ENCODE peak calls at places on chromosomes 7 and 10, in nine cellular contexts. One of them, this sample, is unnamed.

GRCh38 chr10:75623310-75623940 is 192.0 kb downstream of the LRMDA start:
- DNase-seq in A673: no peak
- DNase-seq in mucosa of descending colon: no peak
- DNase-seq in fibroblast of villous mesenchyme: no peak
- DNase-seq in tibial artery: no peak
- DNase-seq in hepatocyte: no peak
- DNase-seq in foreskin fibroblast: no peak
- DNase-seq in BJ: no peak
- DNase-seq in neural progenitor cell: peak
- DNase-seq in this sample: no peak

GRCh38 chr10:131419797-131420196 is 108.3 kb upstream of the TCERG1L start:
- DNase-seq in A673: no peak
- DNase-seq in mucosa of descending colon: no peak
- DNase-seq in fibroblast of villous mesenchyme: no peak
- DNase-seq in tibial artery: no peak
- DNase-seq in hepatocyte: no peak
- DNase-seq in foreskin fibroblast: no peak
- DNase-seq in BJ: no peak
- DNase-seq in neural progenitor cell: no peak
- DNase-seq in this sample: no peak

GRCh38 chr7:112056409-112056808 is 149.8 kb downstream of the DOCK4 start:
- DNase-seq in A673: peak
- DNase-seq in mucosa of descending colon: no peak
- DNase-seq in fibroblast of villous mesenchyme: peak
- DNase-seq in tibial artery: no peak
- DNase-seq in hepatocyte: peak
- DNase-seq in foreskin fibroblast: peak
- DNase-seq in BJ: no peak
- DNase-seq in neural progenitor cell: peak
- DNase-seq in this sample: no peak

GRCh38 chr10:59779656-59780521 is 26.6 kb upstream of the MRLN start:
- DNase-seq in A673: no peak
- DNase-seq in mucosa of descending colon: no peak
- DNase-seq in fibroblast of villous mesenchyme: no peak
- DNase-seq in tibial artery: no peak
- DNase-seq in hepatocyte: peak
- DNase-seq in foreskin fibroblast: no peak
- DNase-seq in BJ: no peak
- DNase-seq in neural progenitor cell: no peak
- DNase-seq in this sample: peak

GRCh38 chr10:108787932-108788331 is 1135.4 kb downstream of the XPNPEP1 start:
- DNase-seq in A673: no peak
- DNase-seq in mucosa of descending colon: no peak
- DNase-seq in fibroblast of villous mesenchyme: no peak
- DNase-seq in tibial artery: no peak
- DNase-seq in hepatocyte: no peak
- DNase-seq in foreskin fibroblast: peak
- DNase-seq in BJ: no peak
- DNase-seq in neural progenitor cell: no peak
- DNase-seq in this sample: no peak

GRCh38 chr10:4241724-4242345 is 456.8 kb upstream of the KLF6 start:
- DNase-seq in A673: peak
- DNase-seq in mucosa of descending colon: no peak
- DNase-seq in fibroblast of villous mesenchyme: peak
- DNase-seq in tibial artery: no peak
- DNase-seq in hepatocyte: peak
- DNase-seq in foreskin fibroblast: peak
- DNase-seq in BJ: peak
- DNase-seq in neural progenitor cell: peak
- DNase-seq in this sample: peak

GRCh38 chr10:45644527-45644926 is 28.0 kb downstream of the ZFAND4 start:
- DNase-seq in A673: no peak
- DNase-seq in mucosa of descending colon: no peak
- DNase-seq in fibroblast of villous mesenchyme: no peak
- DNase-seq in tibial artery: no peak
- DNase-seq in hepatocyte: no peak
- DNase-seq in foreskin fibroblast: no peak
- DNase-seq in BJ: no peak
- DNase-seq in neural progenitor cell: no peak
- DNase-seq in this sample: no peak

GRCh38 chr10:4131407-4132215 is 346.6 kb upstream of the KLF6 start:
- DNase-seq in A673: peak
- DNase-seq in mucosa of descending colon: no peak
- DNase-seq in fibroblast of villous mesenchyme: peak
- DNase-seq in tibial artery: no peak
- DNase-seq in hepatocyte: peak
- DNase-seq in foreskin fibroblast: peak
- DNase-seq in BJ: peak
- DNase-seq in neural progenitor cell: no peak
- DNase-seq in this sample: peak

GRCh38 chr7:99171731-99172130 is 27.8 kb upstream of the SMURF1 start:
- DNase-seq in A673: no peak
- DNase-seq in mucosa of descending colon: no peak
- DNase-seq in fibroblast of villous mesenchyme: no peak
- DNase-seq in tibial artery: no peak
- DNase-seq in hepatocyte: no peak
- DNase-seq in foreskin fibroblast: peak
- DNase-seq in BJ: no peak
- DNase-seq in neural progenitor cell: no peak
- DNase-seq in this sample: no peak

GRCh38 chr7:17534348-17534747 is 235.9 kb downstream of the AHR start:
- DNase-seq in A673: no peak
- DNase-seq in mucosa of descending colon: no peak
- DNase-seq in fibroblast of villous mesenchyme: no peak
- DNase-seq in tibial artery: no peak
- DNase-seq in hepatocyte: no peak
- DNase-seq in foreskin fibroblast: no peak
- DNase-seq in BJ: no peak
- DNase-seq in neural progenitor cell: no peak
- DNase-seq in this sample: no peak

GRCh38 chr10:6401562-6402348 is 178.3 kb downstream of the PRKCQ start:
- DNase-seq in A673: peak
- DNase-seq in mucosa of descending colon: peak
- DNase-seq in fibroblast of villous mesenchyme: peak
- DNase-seq in tibial artery: peak
- DNase-seq in hepatocyte: peak
- DNase-seq in foreskin fibroblast: peak
- DNase-seq in BJ: peak
- DNase-seq in neural progenitor cell: peak
- DNase-seq in this sample: peak

GRCh38 chr10:30093303-30093967 is 34.0 kb upstream of the JCAD start:
- DNase-seq in A673: peak
- DNase-seq in mucosa of descending colon: no peak
- DNase-seq in fibroblast of villous mesenchyme: no peak
- DNase-seq in tibial artery: no peak
- DNase-seq in hepatocyte: peak
- DNase-seq in foreskin fibroblast: no peak
- DNase-seq in BJ: no peak
- DNase-seq in neural progenitor cell: peak
- DNase-seq in this sample: no peak

DNA sequence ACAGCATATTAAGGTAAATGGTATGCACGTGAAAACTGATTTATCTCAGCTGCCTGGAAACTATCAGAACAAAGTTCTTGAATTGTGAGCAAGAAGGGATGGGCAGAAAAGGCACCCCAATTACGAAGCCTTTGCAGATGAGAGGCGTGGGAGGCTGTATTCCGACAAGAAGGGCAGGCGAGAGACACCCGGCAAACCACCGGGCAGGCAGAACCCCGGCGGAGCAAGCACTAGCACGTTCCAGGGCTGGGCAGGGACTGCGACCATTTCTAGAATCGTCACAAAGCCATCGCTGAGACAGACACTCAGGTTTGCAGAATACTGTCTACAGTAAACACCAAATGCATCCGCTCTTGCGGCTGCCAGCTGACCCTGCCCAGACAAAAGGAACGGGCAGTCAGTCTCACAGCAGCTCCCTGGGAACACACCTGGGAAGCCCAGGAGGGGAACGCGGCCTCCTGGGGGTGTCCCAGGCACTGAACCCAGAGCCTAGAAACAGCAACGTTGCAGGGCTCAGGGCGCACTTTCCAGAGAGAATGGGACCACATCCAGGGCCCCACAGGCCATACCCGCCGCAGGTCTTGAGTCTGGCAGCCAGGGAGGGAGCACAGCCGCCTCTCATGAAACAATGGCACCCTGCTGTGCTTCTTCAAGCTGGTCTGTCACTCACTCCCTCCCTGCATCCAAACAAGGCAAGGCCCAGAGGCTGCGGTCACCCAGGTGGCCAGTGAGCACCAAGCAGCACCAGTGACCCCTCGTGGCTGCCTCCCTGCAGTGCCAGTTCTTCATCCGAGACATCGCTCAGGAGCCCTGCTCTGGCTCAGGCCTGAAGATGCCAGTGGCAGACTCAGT is 261.9 kb downstream of the PTPRN2 start:
- DNase-seq in A673: no peak
- DNase-seq in mucosa of descending colon: no peak
- DNase-seq in fibroblast of villous mesenchyme: no peak
- DNase-seq in tibial artery: no peak
- DNase-seq in hepatocyte: peak
- DNase-seq in foreskin fibroblast: no peak
- DNase-seq in BJ: no peak
- DNase-seq in neural progenitor cell: peak
- DNase-seq in this sample: no peak
- H3K4me3 ChIP-seq in A673: no peak
- H3K4me3 ChIP-seq in mucosa of descending colon: no peak
- H3K4me3 ChIP-seq in fibroblast of villous mesenchyme: no peak
- H3K4me3 ChIP-seq in tibial artery: no peak
- H3K4me3 ChIP-seq in hepatocyte: no peak
- H3K4me3 ChIP-seq in foreskin fibroblast: no peak
- H3K4me3 ChIP-seq in BJ: no peak
- H3K4me3 ChIP-seq in neural progenitor cell: peak
- H3K4me3 ChIP-seq in this sample: no peak

GRCh38 chr7:116583653-116584052 is 58.8 kb downstream of the CAV1 start:
- DNase-seq in A673: no peak
- DNase-seq in mucosa of descending colon: no peak
- DNase-seq in fibroblast of villous mesenchyme: peak
- DNase-seq in tibial artery: no peak
- DNase-seq in hepatocyte: no peak
- DNase-seq in foreskin fibroblast: no peak
- DNase-seq in BJ: no peak
- DNase-seq in neural progenitor cell: no peak
- DNase-seq in this sample: no peak
- TF ChIP-seq CTCF in A673: no peak
- TF ChIP-seq CTCF in mucosa of descending colon: no peak
- TF ChIP-seq CTCF in fibroblast of villous mesenchyme: no peak
- TF ChIP-seq CTCF in tibial artery: no peak
- TF ChIP-seq CTCF in hepatocyte: no peak
- TF ChIP-seq CTCF in foreskin fibroblast: no peak
- TF ChIP-seq CTCF in BJ: no peak
- TF ChIP-seq CTCF in neural progenitor cell: no peak
- TF ChIP-seq CTCF in this sample: no peak

GRCh38 chr7:129777993-129778769 is 166.7 kb downstream of the NRF1 start:
- DNase-seq in A673: no peak
- DNase-seq in mucosa of descending colon: peak
- DNase-seq in fibroblast of villous mesenchyme: no peak
- DNase-seq in tibial artery: no peak
- DNase-seq in hepatocyte: no peak
- DNase-seq in foreskin fibroblast: no peak
- DNase-seq in BJ: no peak
- DNase-seq in neural progenitor cell: peak
- DNase-seq in this sample: no peak
- H3K4me3 ChIP-seq in A673: no peak
- H3K4me3 ChIP-seq in mucosa of descending colon: no peak
- H3K4me3 ChIP-seq in fibroblast of villous mesenchyme: no peak
- H3K4me3 ChIP-seq in tibial artery: no peak
- H3K4me3 ChIP-seq in hepatocyte: no peak
- H3K4me3 ChIP-seq in foreskin fibroblast: no peak
- H3K4me3 ChIP-seq in BJ: no peak
- H3K4me3 ChIP-seq in neural progenitor cell: peak
- H3K4me3 ChIP-seq in this sample: no peak

GRCh38 chr10:104328636-104328915 is 9.7 kb downstream of the ITPRIP start:
- DNase-seq in A673: no peak
- DNase-seq in mucosa of descending colon: no peak
- DNase-seq in fibroblast of villous mesenchyme: no peak
- DNase-seq in tibial artery: no peak
- DNase-seq in hepatocyte: no peak
- DNase-seq in foreskin fibroblast: no peak
- DNase-seq in BJ: no peak
- DNase-seq in neural progenitor cell: no peak
- DNase-seq in this sample: no peak

GRCh38 chr10:104326991-104327610 is 11.2 kb downstream of the ITPRIP start:
- DNase-seq in A673: no peak
- DNase-seq in mucosa of descending colon: no peak
- DNase-seq in fibroblast of villous mesenchyme: no peak
- DNase-seq in tibial artery: peak
- DNase-seq in hepatocyte: no peak
- DNase-seq in foreskin fibroblast: no peak
- DNase-seq in BJ: no peak
- DNase-seq in neural progenitor cell: no peak
- DNase-seq in this sample: no peak

GRCh38 chr10:104329754-104330153 is 8.5 kb downstream of the ITPRIP start:
- DNase-seq in A673: no peak
- DNase-seq in mucosa of descending colon: no peak
- DNase-seq in fibroblast of villous mesenchyme: peak
- DNase-seq in tibial artery: peak
- DNase-seq in hepatocyte: no peak
- DNase-seq in foreskin fibroblast: peak
- DNase-seq in BJ: peak
- DNase-seq in neural progenitor cell: no peak
- DNase-seq in this sample: peak

GRCh38 chr10:104328916-104329710 is 9.2 kb downstream of the ITPRIP start:
- DNase-seq in A673: peak
- DNase-seq in mucosa of descending colon: peak
- DNase-seq in fibroblast of villous mesenchyme: peak
- DNase-seq in tibial artery: peak
- DNase-seq in hepatocyte: peak
- DNase-seq in foreskin fibroblast: peak
- DNase-seq in BJ: peak
- DNase-seq in neural progenitor cell: peak
- DNase-seq in this sample: peak

DNA sequence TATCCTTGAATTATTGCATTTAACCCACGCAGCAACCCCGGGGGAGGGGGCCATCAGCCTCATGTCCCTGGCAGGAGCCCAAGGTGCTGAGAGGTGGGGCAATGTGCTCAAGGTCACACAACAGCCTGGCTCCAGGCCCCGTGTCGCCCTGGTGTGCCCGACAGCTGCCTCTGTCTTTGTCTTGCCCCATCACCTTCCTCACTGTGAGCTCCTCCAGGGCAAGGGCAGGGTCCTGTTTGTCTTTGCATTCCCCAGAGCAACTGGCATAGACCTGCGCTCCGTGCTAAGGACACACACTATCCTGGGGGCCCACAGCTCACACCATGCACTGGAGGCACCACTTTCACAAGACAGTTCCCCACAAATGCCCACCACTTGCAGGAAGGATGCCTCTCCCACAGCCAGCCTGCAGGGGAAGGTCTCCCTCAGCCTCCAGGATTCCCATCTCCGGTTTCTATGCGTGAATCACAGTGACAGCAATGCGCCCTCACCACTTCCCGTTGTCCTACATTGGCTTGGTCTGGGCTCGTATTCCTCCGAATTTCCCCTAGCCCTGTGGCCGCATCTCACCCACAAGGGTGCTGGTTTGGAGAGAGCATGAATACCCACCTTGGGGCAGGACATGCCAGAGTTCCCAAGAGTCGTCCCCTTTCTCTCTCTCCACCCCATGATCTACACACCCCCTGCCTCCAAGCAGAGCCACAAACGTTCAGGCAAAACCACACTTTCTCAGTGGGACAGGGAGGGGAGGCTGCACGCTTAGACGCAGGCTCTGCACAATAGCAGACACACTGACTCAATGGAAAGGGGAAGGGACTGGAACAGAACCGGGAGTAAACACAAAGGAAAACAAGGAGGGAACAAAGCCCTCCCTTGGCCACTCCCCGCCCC is 10.3 kb downstream of the ITPRIP start:
- DNase-seq in A673: no peak
- DNase-seq in mucosa of descending colon: no peak
- DNase-seq in fibroblast of villous mesenchyme: peak
- DNase-seq in tibial artery: peak
- DNase-seq in hepatocyte: peak
- DNase-seq in foreskin fibroblast: peak
- DNase-seq in BJ: peak
- DNase-seq in neural progenitor cell: peak
- DNase-seq in this sample: peak
- TF ChIP-seq CTCF in A673: no peak
- TF ChIP-seq CTCF in mucosa of descending colon: no peak
- TF ChIP-seq CTCF in fibroblast of villous mesenchyme: peak
- TF ChIP-seq CTCF in tibial artery: no peak
- TF ChIP-seq CTCF in hepatocyte: no peak
- TF ChIP-seq CTCF in foreskin fibroblast: peak
- TF ChIP-seq CTCF in BJ: peak
- TF ChIP-seq CTCF in neural progenitor cell: no peak
- TF ChIP-seq CTCF in this sample: peak